ENCODE peak calls at places on chromosomes 3 and 15, in four cellular contexts. One of them, this sample, is unnamed.

GRCh38 chr15:21267686-21268395 is 172.5 kb downstream of the POTEB3 start:
- DNase-seq in epithelial cell of esophagus: no peak
- DNase-seq in thyroid gland: no peak
- DNase-seq in BE2C: no peak
- DNase-seq in this sample: no peak

GRCh38 chr15:75713338-75713895 is 769 bp upstream of the CSPG4 start:
- DNase-seq in epithelial cell of esophagus: peak
- DNase-seq in BE2C: peak
- DNase-seq in thyroid gland: peak
- DNase-seq in this sample: peak

GRCh38 chr3:120162400-120162799 is 68.2 kb upstream of the GSK3B start:
- DNase-seq in thyroid gland: no peak
- DNase-seq in epithelial cell of esophagus: peak
- DNase-seq in BE2C: no peak
- DNase-seq in this sample: no peak

GRCh38 chr3:13274125-13274873 is 145.8 kb downstream of the NUP210 start:
- DNase-seq in BE2C: no peak
- DNase-seq in thyroid gland: no peak
- DNase-seq in epithelial cell of esophagus: no peak
- DNase-seq in this sample: no peak

GRCh38 chr3:119352235-119352634 is 58.1 kb downstream of the ARHGAP31 start:
- DNase-seq in epithelial cell of esophagus: peak
- DNase-seq in thyroid gland: no peak
- DNase-seq in BE2C: no peak
- DNase-seq in this sample: no peak

GRCh38 chr15:58040117-58040516 is 25.4 kb downstream of the ALDH1A2 start:
- DNase-seq in epithelial cell of esophagus: peak
- DNase-seq in BE2C: no peak
- DNase-seq in thyroid gland: no peak
- DNase-seq in this sample: no peak

GRCh38 chr15:47196057-47196456 is 521.2 kb upstream of the SEMA6D start:
- DNase-seq in BE2C: peak
- DNase-seq in thyroid gland: peak
- DNase-seq in epithelial cell of esophagus: peak
- DNase-seq in this sample: peak

GRCh38 chr15:26073430-26074333 is 210.6 kb upstream of the ATP10A start:
- DNase-seq in BE2C: no peak
- DNase-seq in thyroid gland: no peak
- DNase-seq in epithelial cell of esophagus: no peak
- DNase-seq in this sample: no peak

GRCh38 chr3:167913218-167913902 is 177.8 kb downstream of the SERPINI1 start:
- DNase-seq in epithelial cell of esophagus: peak
- DNase-seq in thyroid gland: no peak
- DNase-seq in BE2C: peak
- DNase-seq in this sample: peak

GRCh38 chr15:101372960-101373525 is 78.0 kb upstream of the SNRPA1 start:
- DNase-seq in epithelial cell of esophagus: no peak
- DNase-seq in thyroid gland: no peak
- DNase-seq in BE2C: no peak
- DNase-seq in this sample: no peak

GRCh38 chr3:121834079-121834730 is 655 bp downstream of the IQCB1 start:
- DNase-seq in BE2C: no peak
- DNase-seq in thyroid gland: peak
- DNase-seq in epithelial cell of esophagus: peak
- DNase-seq in this sample: no peak

GRCh38 chr3:147799601-147800000 is 390.4 kb downstream of the ZIC1 start:
- DNase-seq in epithelial cell of esophagus: no peak
- DNase-seq in BE2C: no peak
- DNase-seq in thyroid gland: no peak
- DNase-seq in this sample: no peak

GRCh38 chr3:185397676-185398075 is 34.7 kb downstream of the MAP3K13 start:
- DNase-seq in epithelial cell of esophagus: no peak
- DNase-seq in thyroid gland: no peak
- DNase-seq in BE2C: peak
- DNase-seq in this sample: peak

GRCh38 chr3:170997966-170998913 is 28.3 kb downstream of the SLC2A2 start:
- DNase-seq in thyroid gland: no peak
- DNase-seq in BE2C: no peak
- DNase-seq in epithelial cell of esophagus: no peak
- DNase-seq in this sample: no peak

GRCh38 chr3:67083277-67083676 is 85.2 kb downstream of the KBTBD8 start:
- DNase-seq in thyroid gland: no peak
- DNase-seq in BE2C: no peak
- DNase-seq in epithelial cell of esophagus: peak
- DNase-seq in this sample: no peak

GRCh38 chr15:96359371-96359771 is 28.9 kb downstream of the NR2F2 start:
- DNase-seq in thyroid gland: no peak
- DNase-seq in BE2C: no peak
- DNase-seq in epithelial cell of esophagus: no peak
- DNase-seq in this sample: no peak

GRCh38 chr3:195075199-195075940 is 195.6 kb downstream of the XXYLT1 start:
- DNase-seq in epithelial cell of esophagus: no peak
- DNase-seq in BE2C: peak
- DNase-seq in thyroid gland: no peak
- DNase-seq in this sample: no peak

GRCh38 chr15:39429898-39430357 is 151.0 kb upstream of the THBS1 start:
- DNase-seq in thyroid gland: peak
- DNase-seq in epithelial cell of esophagus: peak
- DNase-seq in BE2C: no peak
- DNase-seq in this sample: no peak

GRCh38 chr15:34014556-34014955 is 24.4 kb downstream of the AVEN start:
- DNase-seq in thyroid gland: peak
- DNase-seq in epithelial cell of esophagus: no peak
- DNase-seq in BE2C: no peak
- DNase-seq in this sample: no peak

GRCh38 chr15:88586401-88587162 is 34.6 kb upstream of the AEN start:
- DNase-seq in thyroid gland: peak
- DNase-seq in epithelial cell of esophagus: peak
- DNase-seq in BE2C: peak
- DNase-seq in this sample: no peak

GRCh38 chr3:8186213-8186612 is 315.4 kb upstream of the LMCD1 start:
- DNase-seq in BE2C: no peak
- DNase-seq in thyroid gland: no peak
- DNase-seq in epithelial cell of esophagus: no peak
- DNase-seq in this sample: no peak

GRCh38 chr15:87121357-87121756 is 1041.7 kb downstream of the AGBL1 start:
- DNase-seq in thyroid gland: no peak
- DNase-seq in epithelial cell of esophagus: peak
- DNase-seq in BE2C: no peak
- DNase-seq in this sample: no peak

GRCh38 chr3:181623924-181624694 is 87.6 kb upstream of the SOX2 start:
- DNase-seq in epithelial cell of esophagus: peak
- DNase-seq in BE2C: no peak
- DNase-seq in thyroid gland: peak
- DNase-seq in this sample: no peak

GRCh38 chr3:182904164-182904563 is 76.2 kb downstream of the DCUN1D1 start:
- DNase-seq in thyroid gland: no peak
- DNase-seq in epithelial cell of esophagus: no peak
- DNase-seq in BE2C: no peak
- DNase-seq in this sample: no peak
- TF ChIP-seq CTCF in thyroid gland: no peak
- TF ChIP-seq CTCF in epithelial cell of esophagus: peak
- TF ChIP-seq CTCF in BE2C: peak
- TF ChIP-seq CTCF in this sample: peak

DNA sequence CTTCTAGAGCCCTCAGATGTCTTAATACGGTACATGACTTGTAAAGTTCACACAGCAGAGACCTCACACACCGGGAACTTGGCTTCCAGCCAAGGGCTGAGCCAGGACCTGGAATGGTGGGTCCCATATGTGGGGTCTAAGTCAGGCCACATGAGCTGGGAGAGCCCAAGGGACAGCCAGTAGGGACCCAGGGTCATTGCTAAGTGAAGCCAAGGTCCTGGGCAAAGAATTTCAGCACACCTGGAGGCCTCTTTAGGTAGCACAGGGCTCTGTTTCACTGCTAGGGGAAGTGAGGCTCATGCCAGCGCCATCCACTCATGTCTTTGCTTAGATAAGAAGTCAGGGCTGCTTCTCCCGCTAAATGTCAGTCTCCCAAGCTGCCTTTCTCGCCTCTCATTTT is 116.5 kb upstream of the TLE3 start:
- DNase-seq in BE2C: no peak
- DNase-seq in thyroid gland: peak
- DNase-seq in epithelial cell of esophagus: no peak
- DNase-seq in this sample: peak
- TF ChIP-seq CTCF in BE2C: peak
- TF ChIP-seq CTCF in thyroid gland: peak
- TF ChIP-seq CTCF in epithelial cell of esophagus: no peak
- TF ChIP-seq CTCF in this sample: peak

GRCh38 chr3:151067158-151067557 is 18.3 kb upstream of the MED12L start:
- DNase-seq in thyroid gland: no peak
- DNase-seq in BE2C: peak
- DNase-seq in epithelial cell of esophagus: no peak
- DNase-seq in this sample: no peak
- TF ChIP-seq CTCF in thyroid gland: no peak
- TF ChIP-seq CTCF in BE2C: peak
- TF ChIP-seq CTCF in epithelial cell of esophagus: no peak
- TF ChIP-seq CTCF in this sample: peak

DNA sequence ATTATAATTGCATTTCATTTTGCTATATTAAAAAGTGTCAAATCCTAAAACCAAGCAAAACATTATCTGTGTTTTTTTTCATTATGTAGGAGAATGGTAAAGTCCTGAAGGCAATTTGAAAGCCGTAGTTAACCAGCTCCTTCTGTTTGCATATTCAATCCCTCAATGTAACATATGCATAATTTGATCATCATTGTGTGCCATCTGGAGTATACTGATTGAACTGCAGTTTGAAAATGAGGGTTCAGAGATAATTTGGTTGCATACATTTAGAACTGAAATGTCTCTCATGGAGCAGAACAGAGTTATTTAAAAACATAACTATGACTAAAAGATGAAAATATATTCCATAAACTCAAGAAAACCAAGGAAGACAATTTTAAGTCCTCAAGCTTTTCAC is 518.6 kb downstream of the GBE1 start:
- DNase-seq in BE2C: no peak
- DNase-seq in thyroid gland: no peak
- DNase-seq in epithelial cell of esophagus: peak
- DNase-seq in this sample: no peak
- TF ChIP-seq CTCF in BE2C: peak
- TF ChIP-seq CTCF in thyroid gland: no peak
- TF ChIP-seq CTCF in epithelial cell of esophagus: peak
- TF ChIP-seq CTCF in this sample: peak

GRCh38 chr15:31606261-31606669 is 279.6 kb downstream of the KLF13 start:
- DNase-seq in BE2C: no peak
- DNase-seq in thyroid gland: no peak
- DNase-seq in epithelial cell of esophagus: peak
- DNase-seq in this sample: no peak

GRCh38 chr15:31607656-31608055 is 281.0 kb downstream of the KLF13 start:
- DNase-seq in thyroid gland: no peak
- DNase-seq in BE2C: no peak
- DNase-seq in epithelial cell of esophagus: peak
- DNase-seq in this sample: no peak

GRCh38 chr15:31609243-31609642 is 282.6 kb downstream of the KLF13 start:
- DNase-seq in epithelial cell of esophagus: peak
- DNase-seq in BE2C: no peak
- DNase-seq in thyroid gland: no peak
- DNase-seq in this sample: no peak

GRCh38 chr15:31606942-31607497 is 280.4 kb downstream of the KLF13 start:
- DNase-seq in BE2C: no peak
- DNase-seq in epithelial cell of esophagus: no peak
- DNase-seq in thyroid gland: no peak
- DNase-seq in this sample: no peak

DNA sequence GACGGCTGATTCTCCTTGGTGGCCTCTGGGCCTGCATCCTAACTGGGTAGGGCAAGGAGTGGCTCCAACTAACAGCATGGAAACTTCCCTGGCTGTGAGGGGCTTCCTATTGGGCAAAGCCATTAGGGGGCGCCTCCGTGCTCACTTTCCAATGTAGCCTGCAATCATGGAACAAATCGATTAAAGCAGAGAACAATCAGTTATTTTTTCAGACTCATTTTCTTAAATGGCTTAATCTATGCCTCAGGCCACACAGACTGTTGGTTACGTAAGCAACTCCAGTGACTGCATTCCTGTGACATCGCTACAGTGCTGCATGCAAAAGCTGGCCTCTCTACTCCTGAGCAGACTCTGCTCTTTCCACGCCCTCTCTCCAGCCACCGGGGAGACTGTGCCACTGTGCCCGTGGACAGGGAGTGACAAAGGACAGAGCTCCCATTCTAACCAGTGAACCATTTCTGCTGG is 278.9 kb downstream of the KLF13 start:
- DNase-seq in BE2C: peak
- DNase-seq in epithelial cell of esophagus: peak
- DNase-seq in thyroid gland: peak
- DNase-seq in this sample: no peak
- TF ChIP-seq CTCF in BE2C: peak
- TF ChIP-seq CTCF in epithelial cell of esophagus: no peak
- TF ChIP-seq CTCF in thyroid gland: no peak
- TF ChIP-seq CTCF in this sample: peak

GRCh38 chr15:56918046-56918906 is at the start of gene TCF12:
- DNase-seq in BE2C: peak
- DNase-seq in thyroid gland: peak
- DNase-seq in epithelial cell of esophagus: peak
- DNase-seq in this sample: peak
- TF ChIP-seq CTCF in BE2C: peak
- TF ChIP-seq CTCF in thyroid gland: peak
- TF ChIP-seq CTCF in epithelial cell of esophagus: peak
- TF ChIP-seq CTCF in this sample: no peak

DNA sequence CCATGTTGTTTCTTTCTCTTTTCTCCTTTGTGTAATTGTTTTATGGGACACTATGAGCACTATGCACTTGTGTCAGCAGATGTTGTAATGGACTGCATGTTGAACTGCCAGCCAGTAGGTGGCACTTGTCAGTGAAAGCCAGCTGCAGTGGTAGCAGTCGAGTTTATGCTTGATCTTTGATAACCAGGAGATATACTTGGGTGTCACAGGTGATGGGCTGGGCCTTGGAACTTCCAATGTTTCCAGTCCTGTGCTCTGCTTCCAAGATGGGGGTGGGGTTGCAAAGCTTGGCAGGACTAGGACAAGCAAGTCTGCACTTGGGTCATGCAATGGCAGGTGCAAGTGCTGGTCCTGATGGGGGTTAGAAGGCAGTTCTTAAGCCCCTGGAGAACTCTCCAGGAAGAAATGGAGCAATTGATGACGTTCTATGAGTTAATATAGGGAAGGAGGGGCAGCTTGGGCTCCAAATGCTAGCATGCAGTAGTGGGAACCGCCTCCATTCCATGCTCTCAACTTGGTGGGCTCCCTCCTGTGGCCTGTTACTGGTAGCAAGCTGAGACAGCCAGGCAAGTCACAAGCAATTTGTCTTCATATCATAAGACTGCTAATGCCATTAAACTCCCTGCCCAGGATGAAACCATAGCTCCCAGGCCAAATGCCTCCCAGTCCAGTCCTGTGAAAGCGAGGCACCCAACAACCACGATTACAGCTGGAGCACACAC is 287.3 kb downstream of the CGGBP1 start:
- DNase-seq in BE2C: peak
- DNase-seq in epithelial cell of esophagus: peak
- DNase-seq in thyroid gland: peak
- DNase-seq in this sample: peak
- TF ChIP-seq CTCF in BE2C: peak
- TF ChIP-seq CTCF in epithelial cell of esophagus: peak
- TF ChIP-seq CTCF in thyroid gland: peak
- TF ChIP-seq CTCF in this sample: peak